ENCODE peak calls at places on chromosome 5, in five cellular contexts. Q is HS-5; E is endothelial cell; S is NK-92 treated with Interleukin-12 subunit alpha and Interleukin-12 subunit beta, amount 100 ng/mL, for 24 hours; V is head of caudate nucleus. H is an unnamed sample.

GRCh38 chr5:142777108-142777507 is 6.9 kb downstream of the ARHGAP26 start:
- DNase-seq in Q (no peak), E (no peak), S (no peak), V (no peak), H (no peak)

GRCh38 chr5:149188383-149188782 is 47.1 kb downstream of the ABLIM3 start:
- DNase-seq in Q (no peak), E (no peak), S (no peak), V (no peak), H (no peak)

GRCh38 chr5:179280095-179280490 is 65.2 kb downstream of the ADAMTS2 start:
- DNase-seq in Q (no peak), E (no peak), S (no peak), V (no peak), H (no peak)

GRCh38 chr5:59275537-59276276 is 617.8 kb downstream of the PDE4D start:
- DNase-seq in Q (no peak), E (peak), S (no peak), V (no peak), H (peak)

GRCh38 chr5:175520321-175520720 is 42.0 kb downstream of the SFXN1 start:
- DNase-seq in Q (no peak), E (no peak), S (peak), V (no peak), H (no peak)

GRCh38 chr5:172700686-172701324 is 59.7 kb downstream of the NEURL1B start:
- DNase-seq in Q (no peak), E (no peak), S (no peak), V (no peak), H (no peak)

GRCh38 chr5:137190031-137190430 is 309.1 kb downstream of the SPOCK1 start:
- DNase-seq in Q (peak), E (no peak), S (no peak), V (no peak), H (no peak)

GRCh38 chr5:109689740-109690455 is at the start of gene MAN2A1:
- DNase-seq in Q (peak), E (peak), S (peak), V (peak), H (peak)

GRCh38 chr5:31156761-31157160 is 36.7 kb upstream of the CDH6 start:
- DNase-seq in Q (no peak), E (no peak), S (no peak), V (no peak), H (no peak)

GRCh38 chr5:112977440-112977861 is 853 bp downstream of the DCP2 start:
- DNase-seq in Q (no peak), E (no peak), S (no peak), V (no peak), H (no peak)

GRCh38 chr5:163105456-163105855 is 331.9 kb upstream of the CCNG1 start:
- DNase-seq in Q (no peak), E (no peak), S (no peak), V (peak), H (peak)

GRCh38 chr5:39570418-39571027 is 145.7 kb upstream of the DAB2 start:
- DNase-seq in Q (peak), E (no peak), S (no peak), V (no peak), H (no peak)